ENCODE peak calls at places on chromosomes 4 and X, in six cellular contexts. T, D, P, S, X and R are unnamed samples.

GRCh38 chr4:56099378-56099786 is 150.6 kb downstream of the CEP135 start:
- DNase-seq in X (peak; percentile 89), D (no peak), T (no peak), P (no peak), S (no peak), R (no peak)

GRCh38 chr4:85491527-85491926 is 16.6 kb downstream of the ARHGAP24 start:
- DNase-seq in D (no peak), S (no peak), P (no peak), X (no peak), T (no peak), R (no peak)

GRCh38 chrX:72295745-72296144 is 10.0 kb downstream of the CITED1 start:
- DNase-seq in T (no peak), D (no peak), S (no peak), X (no peak), P (no peak), R (no peak)

GRCh38 chr4:3793545-3793944 is 27.4 kb downstream of the ADRA2C start:
- DNase-seq in T (no peak), S (no peak), P (no peak), D (no peak), X (no peak), R (no peak)

GRCh38 chr4:145938618-145939177 is at the start of gene ZNF827:
- DNase-seq in X (no peak), S (peak; percentile 85), P (peak; percentile 53), D (peak; percentile 43), T (peak; percentile 29), R (no peak)

GRCh38 chrX:2502668-2503519 is 2.1 kb upstream of the DHRSX start:
- DNase-seq in X (no peak), D (no peak), T (no peak), S (peak; percentile 36), P (no peak), R (no peak)

GRCh38 chr4:111839186-111839585 is 306.1 kb upstream of the FAM241A start:
- DNase-seq in D (no peak), X (no peak), P (no peak), T (no peak), S (no peak), R (no peak)

GRCh38 chr4:122218762-122219161 is 66.6 kb downstream of the BLTP1 start:
- DNase-seq in X (no peak), T (no peak), D (no peak), P (peak; percentile 10), S (peak; percentile 7), R (no peak)

GRCh38 chr4:123397276-123398150 is 918 bp downstream of the SPRY1 start:
- DNase-seq in T (no peak), S (peak; percentile 77), X (no peak), P (peak; percentile 65), D (peak; percentile 72), R (no peak)

GRCh38 chr4:85828295-85828910 is 353.5 kb downstream of the ARHGAP24 start:
- DNase-seq in P (no peak), D (no peak), T (no peak), X (no peak), S (peak; percentile 36), R (no peak)

GRCh38 chr4:6123976-6124375 is 76.4 kb downstream of the JAKMIP1 start:
- DNase-seq in P (no peak), T (no peak), X (no peak), S (no peak), D (no peak), R (no peak)

GRCh38 chr4:159229164-159229563 is 126.3 kb downstream of the RAPGEF2 start:
- DNase-seq in P (no peak), S (peak; percentile 85), T (no peak), D (no peak), X (peak; percentile 32), R (peak; percentile 77)
- H3K4me3 ChIP-seq in P (no peak overlapping the region), S (peak overlapping the region; percentile 6), T (peak overlapping the region; percentile 40), D (no peak overlapping the region), X (no peak overlapping the region), R (peak overlapping the region; percentile 25)

GRCh38 chrX:144335402-144335801 is 451.5 kb downstream of the UBE2NL start:
- DNase-seq in T (no peak), D (no peak), X (no peak), P (peak; percentile 2), S (no peak), R (no peak)
- TF ChIP-seq CTCF in T (no peak), D (no peak), X (no peak), P (no peak), S (no peak), R (no peak)

GRCh38 chr4:14879643-14880042 is 122.6 kb upstream of the CPEB2 start:
- DNase-seq in X (no peak), S (no peak), P (no peak), T (no peak), D (no peak), R (no peak)

GRCh38 chr4:14871676-14872430 is 130.4 kb upstream of the CPEB2 start:
- DNase-seq in P (no peak), D (peak; percentile 48), T (no peak), X (no peak), S (no peak), R (no peak)

GRCh38 chr4:14877246-14878220 is 124.7 kb upstream of the CPEB2 start:
- DNase-seq in T (no peak), X (peak; percentile 72), S (peak; percentile 48), D (no peak), P (peak; percentile 34), R (no peak)

GRCh38 chr4:14878681-14879080 is 123.6 kb upstream of the CPEB2 start:
- DNase-seq in S (no peak), P (no peak), T (no peak), D (no peak), X (no peak), R (no peak)

GRCh38 chr4:14874990-14875389 is 127.3 kb upstream of the CPEB2 start:
- DNase-seq in X (no peak), P (no peak), T (no peak), S (no peak), D (no peak), R (no peak)
- H3K4me3 ChIP-seq in X (no peak overlapping the region), P (no peak overlapping the region), T (no peak overlapping the region), S (no peak overlapping the region), D (no peak overlapping the region), R (no peak overlapping the region)

DNA sequence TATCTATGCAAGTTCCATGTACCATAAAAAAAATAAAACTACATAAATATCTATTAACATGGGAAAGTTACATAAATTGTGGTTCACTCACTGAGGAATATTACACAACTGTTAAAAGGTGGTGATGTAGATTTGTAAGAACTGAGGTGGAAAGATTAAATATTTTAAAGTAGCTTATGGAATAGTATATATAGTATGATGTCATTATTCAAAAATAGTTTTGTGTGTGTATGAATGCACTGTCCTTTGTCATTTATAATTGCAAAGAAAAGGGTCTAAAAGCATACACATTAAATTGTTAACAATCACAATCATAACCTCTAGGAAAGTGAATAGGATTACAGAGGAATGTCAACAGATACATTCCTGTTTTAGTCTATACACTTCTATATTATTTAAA is 355.9 kb downstream of the OPHN1 start:
- DNase-seq in T (no peak), D (no peak), S (no peak), X (no peak), P (no peak), R (no peak)
- TF ChIP-seq CTCF in T (no peak), D (no peak), S (no peak), X (no peak), P (no peak), R (no peak)

DNA sequence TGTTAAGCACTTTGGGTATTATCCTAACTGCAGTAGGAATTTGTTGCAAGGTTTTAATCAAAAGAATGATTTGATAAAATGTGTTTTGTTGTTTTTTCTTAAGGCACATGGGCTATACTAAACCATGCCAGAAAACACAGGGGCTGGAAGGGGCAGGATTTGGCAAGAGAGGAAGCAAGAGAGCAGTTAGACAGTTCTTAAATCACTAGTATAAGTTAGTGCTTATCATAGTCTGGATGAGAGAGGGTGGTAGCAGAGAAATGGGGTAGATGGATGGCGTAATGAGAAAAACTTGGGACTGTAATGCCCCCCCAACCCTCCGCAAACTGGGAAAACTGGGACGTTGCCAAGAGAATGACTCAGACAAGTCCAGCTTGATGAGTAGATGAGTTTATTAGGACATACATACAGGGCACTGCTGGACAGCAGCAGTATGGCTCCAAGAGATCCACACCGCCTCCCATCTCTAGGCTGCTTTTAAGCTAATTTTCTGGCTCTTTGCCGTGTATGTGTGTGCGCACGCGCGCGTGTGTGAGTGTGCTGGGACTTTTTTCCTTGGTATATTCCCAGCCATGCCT is 151.5 kb downstream of the PDLIM5 start:
- DNase-seq in P (no peak), D (no peak), T (peak; percentile 13), X (no peak), S (peak; percentile 94), R (no peak)
- H3K4me3 ChIP-seq in P (no peak overlapping the region), D (no peak overlapping the region), T (no peak overlapping the region), X (no peak overlapping the region), S (no peak overlapping the region), R (no peak overlapping the region)

DNA sequence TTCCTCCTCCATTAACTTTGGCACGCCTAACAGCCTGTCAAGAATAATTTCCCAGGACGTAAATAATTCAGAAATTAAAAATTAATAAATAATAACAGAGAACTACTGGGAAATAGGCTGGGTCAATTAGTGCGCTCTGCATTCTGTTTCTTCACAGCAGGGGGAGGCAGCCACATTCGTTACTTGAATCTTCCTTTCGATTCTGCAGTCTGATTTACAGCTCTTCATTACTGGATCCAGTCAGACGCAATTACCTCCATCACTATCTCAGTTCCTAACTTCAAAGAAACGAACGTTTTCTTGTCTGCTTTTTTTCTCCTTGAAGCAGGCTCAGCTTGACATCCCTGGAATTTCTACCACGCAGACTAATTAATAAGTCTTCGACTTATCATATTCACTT is 9.0 kb upstream of the RPL34 start:
- DNase-seq in P (no peak), X (peak; percentile 6), S (peak; percentile 54), T (no peak), D (no peak), R (no peak)
- TF ChIP-seq CTCF in P (no peak), X (peak; percentile 18), S (peak; percentile 60), T (no peak), D (no peak), R (peak; percentile 15)

DNA sequence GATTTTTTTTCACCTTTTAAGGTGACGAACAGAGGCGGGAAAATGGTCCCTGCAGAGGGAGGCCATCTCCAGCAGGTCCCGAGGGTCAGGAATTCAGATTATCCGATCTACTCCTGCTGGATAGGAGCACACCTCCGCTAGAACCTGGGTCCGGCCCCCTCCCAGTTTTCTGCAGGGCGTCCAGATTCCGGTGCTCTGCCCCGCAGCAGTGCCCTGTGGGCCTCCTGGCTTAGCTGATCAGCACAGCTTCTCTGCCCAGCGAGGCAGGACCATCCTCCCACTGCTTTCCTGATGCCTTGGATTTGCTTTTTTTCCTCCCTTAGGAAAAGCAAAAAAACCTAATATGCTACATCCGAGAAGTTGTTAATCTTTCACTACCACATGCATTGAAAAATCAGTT is 2.3 kb downstream of the TBL1X start:
- DNase-seq in P (no peak), S (no peak), D (no peak), X (no peak), T (no peak), R (no peak)
- H3K4me3 ChIP-seq in P (peak overlapping the region; percentile 61), S (no peak overlapping the region), D (no peak overlapping the region), X (peak overlapping the region; percentile 65), T (peak overlapping the region; percentile 80), R (peak overlapping the region; percentile 16)

GRCh38 chrX:18654873-18655836 is 16.8 kb downstream of the RS1 start:
- DNase-seq in S (peak; percentile 16), X (peak; percentile 20), T (no peak), D (no peak), P (no peak), R (no peak)

GRCh38 chrX:18652636-18653035 is 19.3 kb downstream of the RS1 start:
- DNase-seq in S (no peak), T (no peak), P (peak; percentile 45), D (no peak), X (no peak), R (no peak)

GRCh38 chrX:18643853-18644252 is 28.1 kb downstream of the RS1 start:
- DNase-seq in P (no peak), D (no peak), S (no peak), T (no peak), X (no peak), R (no peak)

GRCh38 chrX:18650662-18651061 is 21.2 kb downstream of the RS1 start:
- DNase-seq in S (no peak), P (no peak), X (no peak), D (no peak), T (no peak), R (no peak)

GRCh38 chrX:18649498-18649951 is 22.4 kb downstream of the RS1 start:
- DNase-seq in X (no peak), S (no peak), T (no peak), P (no peak), D (no peak), R (no peak)
- TF ChIP-seq CTCF in X (no peak), S (no peak), T (no peak), P (no peak), D (no peak), R (no peak)